ENCODE peak calls at places on chromosomes 4 and X, in four cellular contexts. G is dorsolateral prefrontal cortex, I is HCT116, U is IMR-90. W is an unnamed sample.

GRCh38 chr4:141885112-141885511 is 248.7 kb downstream of the IL15 start:
- DNase-seq in G (no peak), I (no peak), U (no peak), W (no peak)

GRCh38 chr4:70313736-70314135 is 21.0 kb upstream of the CABS1 start:
- DNase-seq in U (no peak), G (no peak), I (no peak), W (peak)

GRCh38 chr4:7784131-7784870 is 155.4 kb downstream of the AFAP1 start:
- DNase-seq in U (no peak), I (no peak), G (no peak), W (no peak)

GRCh38 chr4:17667253-17667652 is 52.8 kb downstream of the MED28 start:
- DNase-seq in G (no peak), I (no peak), U (no peak), W (no peak)

GRCh38 chr4:119029847-119030535 is 105.6 kb upstream of the MYOZ2 start:
- DNase-seq in G (no peak), U (no peak), I (no peak), W (no peak)

GRCh38 chrX:7115557-7115956 is 32.0 kb upstream of the STS start:
- DNase-seq in U (no peak), I (no peak), G (no peak), W (no peak)

GRCh38 chr4:143882892-143883291 is 22.5 kb downstream of the GYPE start:
- DNase-seq in G (no peak), U (no peak), I (no peak), W (no peak)

GRCh38 chr4:153347117-153347516 is 2.6 kb downstream of the MND1 start:
- DNase-seq in I (no peak), G (no peak), U (no peak), W (no peak)

GRCh38 chrX:15474058-15474457 is 19.1 kb downstream of the PIR start:
- DNase-seq in U (no peak), I (no peak), G (no peak), W (no peak)

GRCh38 chr4:24704152-24704551 is 91.2 kb upstream of the SOD3 start:
- DNase-seq in U (no peak), G (no peak), I (no peak), W (no peak)

GRCh38 chr4:140071806-140072205 is 82.2 kb downstream of the MAML3 start:
- DNase-seq in G (no peak), U (peak), I (no peak), W (no peak)

GRCh38 chr4:135354876-135355275 is 1153.3 kb upstream of the PABPC4L start:
- DNase-seq in G (no peak), I (no peak), U (peak), W (no peak)

GRCh38 chr4:74292111-74292870 is 16.0 kb upstream of the EPGN start:
- DNase-seq in G (no peak), I (no peak), U (peak), W (no peak)

GRCh38 chr4:111678466-111678865 is 466.8 kb upstream of the FAM241A start:
- DNase-seq in G (no peak), I (no peak), U (peak), W (no peak)

GRCh38 chrX:44651347-44651746 is 108.7 kb upstream of the FUNDC1 start:
- DNase-seq in G (no peak), I (peak), U (no peak), W (peak)

GRCh38 chr4:123093247-123093646 is 170.8 kb upstream of the NUDT6 start:
- DNase-seq in I (no peak), G (no peak), U (no peak), W (no peak)

GRCh38 chrX:14712096-14712495 is 160.8 kb downstream of the FANCB start:
- DNase-seq in U (no peak), I (no peak), G (no peak), W (no peak)

GRCh38 chrX:120549483-120550452 is 11.0 kb downstream of the CUL4B start:
- DNase-seq in G (no peak), U (peak), I (peak), W (no peak)

GRCh38 chrX:135520022-135520552 is 373 bp upstream of the INTS6L start:
- DNase-seq in U (peak), I (no peak), G (no peak), W (no peak)

GRCh38 chr4:3813151-3813905 is 47.1 kb downstream of the ADRA2C start:
- DNase-seq in G (no peak), I (no peak), U (no peak), W (no peak)

GRCh38 chrX:118519411-118520205 is 24.0 kb downstream of the DOCK11 start:
- DNase-seq in I (no peak), U (peak), G (no peak), W (no peak)

GRCh38 chrX:11100281-11101035 is 10.7 kb upstream of the HCCS start:
- DNase-seq in I (no peak), U (peak), G (no peak), W (peak)

GRCh38 chr4:38013461-38014366 is 53.5 kb downstream of the PTTG2 start:
- DNase-seq in G (no peak), I (peak), U (peak), W (no peak)

GRCh38 chrX:12352922-12353321 is 214.6 kb downstream of the FRMPD4 start:
- DNase-seq in I (no peak), G (no peak), U (no peak), W (no peak)

GRCh38 chr4:25252230-25253071 is 18.6 kb downstream of the PI4K2B start:
- DNase-seq in U (no peak), G (no peak), I (no peak), W (no peak)

GRCh38 chrX:154437398-154437752 is 421 bp downstream of the GDI1 start:
- DNase-seq in I (no peak), G (no peak), U (no peak), W (no peak)

GRCh38 chrX:23981711-23982110 is 45.3 kb downstream of the KLHL15 start:
- DNase-seq in U (no peak), G (no peak), I (no peak), W (peak)

GRCh38 chr4:142354794-142355416 is 491.2 kb downstream of the INPP4B start:
- DNase-seq in U (no peak), I (no peak), G (no peak), W (no peak)

GRCh38 chr4:3636628-3637320 is 104.6 kb upstream of the LRPAP1 start:
- DNase-seq in I (no peak), U (no peak), G (no peak), W (no peak)

GRCh38 chrX:70466968-70467367 is 22.3 kb downstream of the DLG3 start:
- DNase-seq in I (no peak), U (no peak), G (no peak), W (no peak)

GRCh38 chr4:27040351-27040750 is 179.7 kb downstream of the STIM2 start:
- DNase-seq in U (no peak), G (no peak), I (no peak), W (no peak)

GRCh38 chrX:145405012-145405411 is 157.7 kb downstream of the SPANXN1 start:
- DNase-seq in G (no peak), I (peak), U (peak), W (no peak)

GRCh38 chr4:30716158-30716557 is 4.0 kb upstream of the PCDH7 start:
- DNase-seq in G (no peak), I (peak), U (peak), W (no peak)

GRCh38 chr4:103292959-103293358 is 94.8 kb upstream of the CENPE start:
- DNase-seq in U (no peak), I (no peak), G (no peak), W (no peak)

GRCh38 chr4:169724251-169724650 is 33.5 kb downstream of the HPF1 start:
- DNase-seq in G (no peak), U (peak), I (no peak), W (peak)

GRCh38 chrX:139287155-139287924 is 243.2 kb upstream of the F9 start:
- DNase-seq in U (no peak), I (no peak), G (no peak), W (no peak)

GRCh38 chrX:47380268-47380667 is 9.9 kb downstream of the ZNF157 start:
- DNase-seq in I (no peak), U (no peak), G (no peak), W (no peak)

GRCh38 chr4:153074501-153075255 is 129.6 kb upstream of the TRIM2 start:
- DNase-seq in U (no peak), G (no peak), I (no peak), W (no peak)

GRCh38 chr4:26397086-26397485 is 76.3 kb downstream of the RBPJ start:
- DNase-seq in I (no peak), U (no peak), G (no peak), W (no peak)

DNA sequence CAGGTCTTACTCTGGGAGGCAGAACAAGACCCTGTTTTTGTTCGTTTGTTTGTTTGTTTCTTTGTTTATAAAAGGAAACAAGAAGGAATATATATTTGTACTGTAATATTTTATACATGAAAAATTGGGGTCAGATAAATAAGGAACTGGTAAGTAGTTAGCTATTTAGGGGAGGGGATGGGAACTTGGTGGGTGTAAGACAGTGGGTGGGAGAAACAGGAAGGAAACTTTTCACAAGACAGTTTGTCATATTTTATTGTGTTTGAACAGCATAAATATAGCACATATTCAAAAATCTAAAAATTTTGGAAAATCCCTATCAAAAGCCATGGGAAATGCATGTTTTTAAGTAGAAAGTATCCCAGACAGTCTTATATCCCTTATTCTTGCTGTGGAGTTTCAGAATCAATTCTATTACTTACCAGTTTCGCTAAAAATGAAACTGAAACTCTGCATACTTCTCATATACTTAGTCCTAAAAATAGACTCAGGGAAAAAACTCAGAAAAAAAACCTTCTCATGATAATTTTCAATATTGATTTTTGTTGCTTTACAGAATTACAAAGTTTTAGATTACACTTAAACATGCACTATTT is 22.3 kb upstream of the RASGEF1B start:
- DNase-seq in I (no peak), G (no peak), U (no peak), W (no peak)
- H3K4me3 ChIP-seq in I (no peak), G (no peak), U (no peak), W (no peak)

DNA sequence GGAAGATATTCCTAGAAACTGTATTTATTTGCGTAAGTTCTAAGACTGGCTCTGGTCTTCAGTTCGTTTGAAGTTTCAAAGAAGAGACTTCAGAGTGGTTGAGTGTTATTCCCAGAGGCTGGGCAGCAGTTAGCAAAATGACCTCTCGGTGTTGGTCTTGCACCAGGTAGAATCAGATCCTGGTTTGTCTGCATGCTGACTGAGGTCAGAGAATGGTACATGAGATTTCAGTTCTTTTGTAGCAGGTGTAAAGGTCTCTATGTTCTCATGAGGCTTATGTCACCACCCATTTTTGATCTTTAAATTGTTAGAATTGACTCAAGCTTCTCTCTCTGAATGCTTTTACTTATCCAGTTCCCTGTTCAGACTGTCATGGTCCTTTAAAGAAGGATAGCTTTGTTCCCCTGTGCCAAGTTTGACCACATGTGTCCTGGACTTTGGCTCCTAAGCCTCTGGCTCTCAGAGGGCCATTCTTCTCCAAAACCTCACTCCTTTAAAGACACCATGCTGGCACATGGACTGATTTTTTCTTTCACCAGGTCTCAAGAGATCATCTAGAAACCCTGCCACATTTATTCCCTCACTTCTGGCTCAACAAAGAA is 355.8 kb upstream of the BOD1L1 start:
- DNase-seq in I (no peak), U (no peak), G (no peak), W (no peak)
- H3K4me3 ChIP-seq in I (no peak), U (no peak), G (no peak), W (no peak)

GRCh38 chrX:9352243-9352642 is 112.6 kb upstream of the TBL1X start:
- DNase-seq in G (no peak), I (no peak), U (no peak), W (no peak)
- H3K4me3 ChIP-seq in G (no peak), I (no peak), U (no peak), W (no peak)

GRCh38 chrX:67723580-67724351 is 179.9 kb downstream of the AR start:
- DNase-seq in G (no peak), U (no peak), I (no peak), W (no peak)
- H3K4me3 ChIP-seq in G (no peak), U (no peak), I (no peak), W (no peak)

DNA sequence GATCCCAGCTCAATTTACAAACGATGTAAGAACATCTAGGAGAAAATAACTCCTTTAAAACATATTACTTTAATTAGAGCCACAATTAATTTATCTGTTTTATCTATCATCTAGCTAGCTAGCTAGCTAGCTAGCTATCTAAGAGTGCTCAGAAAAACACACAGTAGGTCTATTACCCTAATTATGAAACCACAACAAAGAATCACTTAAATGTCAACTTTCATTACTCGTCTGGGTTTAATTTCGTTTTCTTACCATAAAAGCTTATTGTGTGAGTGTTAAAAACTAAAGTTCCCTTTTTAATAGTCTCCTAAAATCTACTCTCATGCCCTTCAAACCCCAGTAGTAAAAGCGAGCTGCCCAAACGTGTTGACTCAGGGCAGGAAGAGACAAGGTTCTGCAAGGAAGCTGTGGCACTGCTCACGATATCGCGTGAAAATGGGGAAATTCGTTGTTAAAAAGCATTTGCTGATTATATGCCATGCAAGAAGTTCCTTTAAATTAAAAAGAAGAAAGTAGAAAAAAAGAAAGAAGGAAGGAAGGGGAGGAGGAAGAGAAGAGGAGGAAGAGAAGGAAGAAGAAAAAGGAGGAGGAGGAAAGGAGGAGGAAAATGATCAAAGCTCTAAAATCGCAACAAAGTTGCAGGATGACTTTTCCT is 617 bp downstream of the MBNL3 start:
- DNase-seq in I (no peak), G (no peak), U (peak), W (no peak)
- H3K4me3 ChIP-seq in I (no peak), G (peak), U (peak), W (peak)

DNA sequence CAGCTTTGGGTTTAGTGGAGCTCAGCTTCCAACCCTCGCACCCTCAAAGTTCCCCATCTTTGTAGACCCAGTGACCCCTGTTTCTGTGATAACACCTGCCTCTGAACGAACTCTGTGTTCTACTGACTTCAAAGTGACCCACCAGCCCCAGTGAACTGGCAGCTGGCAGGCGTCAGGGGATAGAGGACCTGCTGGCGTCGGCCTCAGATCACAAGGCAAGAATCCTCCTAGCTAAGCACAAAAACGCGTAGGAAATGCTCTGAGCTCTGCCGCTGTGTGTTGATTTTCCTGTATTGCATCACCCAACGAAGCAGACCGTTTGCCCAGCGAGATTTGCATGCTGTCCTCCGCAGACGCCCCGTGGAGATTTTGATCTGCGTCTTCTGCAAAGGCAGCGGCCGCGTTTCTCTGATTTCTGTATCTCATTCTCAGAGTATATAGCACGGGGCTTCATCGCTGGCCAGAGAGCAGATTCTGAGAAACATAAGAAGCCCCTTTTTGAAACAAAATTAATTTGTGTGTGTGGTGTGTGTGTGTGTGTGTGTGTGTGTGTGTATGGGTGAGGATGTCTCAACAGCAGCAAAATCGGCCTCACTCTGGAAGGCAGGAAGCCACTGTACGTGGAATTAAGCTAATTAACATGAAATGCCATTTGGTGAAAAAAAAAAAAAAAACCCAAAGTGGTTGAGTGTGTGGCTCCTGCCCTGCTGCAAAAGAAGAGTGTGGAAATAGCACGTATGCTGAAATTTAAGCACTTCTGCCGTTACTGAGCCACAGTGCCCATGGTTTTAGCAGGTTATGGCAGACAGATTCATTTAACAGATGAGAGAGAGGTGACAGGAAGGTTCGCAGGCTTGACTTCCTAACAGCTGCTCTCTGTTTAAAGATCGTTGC is 29.2 kb upstream of the ASMTL start:
- DNase-seq in G (peak), U (peak), I (peak), W (peak)
- H3K4me3 ChIP-seq in G (no peak), U (no peak), I (peak), W (peak)

DNA sequence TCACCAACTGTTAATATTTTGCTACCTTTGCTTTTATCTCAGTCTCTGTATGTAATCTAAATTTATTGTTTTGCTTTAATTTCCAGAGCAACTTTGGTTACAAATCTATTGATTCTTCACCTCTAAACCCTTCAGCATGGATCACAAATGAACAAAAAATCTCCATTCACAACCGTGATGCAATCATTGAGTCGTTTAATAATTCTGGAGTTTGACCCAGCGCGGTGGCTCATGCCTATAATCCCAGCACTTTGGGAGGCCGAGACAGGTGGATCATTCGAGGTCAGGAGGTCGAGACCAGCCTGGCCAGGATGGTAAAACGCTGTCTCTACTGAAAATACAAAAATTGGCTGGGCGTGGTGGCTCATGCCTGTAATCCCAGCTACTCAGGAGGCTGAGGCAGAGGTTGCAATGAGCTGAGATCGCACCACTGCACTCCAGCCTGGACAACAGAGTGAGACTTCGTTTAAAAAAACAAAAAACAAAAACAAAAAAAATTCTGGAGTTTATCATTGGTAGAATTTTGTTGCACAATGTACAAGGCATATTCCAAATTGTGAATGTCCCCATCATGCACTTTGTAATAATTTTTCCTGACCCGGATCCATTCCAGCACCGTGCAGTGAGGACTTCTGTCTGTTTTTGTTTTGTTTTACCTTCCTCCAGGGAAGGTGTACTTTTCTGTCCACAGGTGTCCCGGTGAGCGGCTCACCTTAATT is 2.3 kb upstream of the IDUA start:
- DNase-seq in U (no peak), I (no peak), G (no peak), W (no peak)
- H3K4me3 ChIP-seq in U (peak), I (peak), G (peak), W (no peak)

GRCh38 chrX:137428777-137429564 is 137.0 kb upstream of the ZIC3 start:
- DNase-seq in G (no peak), I (no peak), U (no peak), W (no peak)

GRCh38 chrX:137427061-137427778 is 138.7 kb upstream of the ZIC3 start:
- DNase-seq in I (no peak), G (no peak), U (no peak), W (no peak)

GRCh38 chrX:137428251-137428661 is 137.7 kb upstream of the ZIC3 start:
- DNase-seq in U (no peak), G (no peak), I (no peak), W (no peak)

GRCh38 chrX:137425273-137425902 is 140.5 kb upstream of the ZIC3 start:
- DNase-seq in U (no peak), G (no peak), I (no peak), W (no peak)

DNA sequence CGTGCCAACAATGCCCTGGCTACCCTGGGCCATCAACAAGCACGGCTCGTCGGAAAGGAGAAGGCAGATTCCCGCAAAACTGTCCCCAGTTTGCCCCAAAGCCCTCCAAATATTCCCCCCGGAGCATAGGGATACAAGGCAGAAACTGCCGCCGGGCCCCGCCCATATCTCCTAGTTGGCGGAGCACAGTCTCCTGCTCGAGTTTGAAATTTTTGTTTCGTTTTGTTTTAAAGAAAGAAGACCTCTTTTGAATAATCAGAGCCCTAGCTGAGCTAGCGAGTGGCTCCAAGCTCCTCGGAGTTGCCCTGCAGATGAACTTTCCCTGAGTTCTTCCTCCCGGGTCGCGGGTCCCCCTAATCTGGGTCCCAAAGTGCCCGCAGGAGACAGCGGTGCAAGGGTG is 138.1 kb upstream of the ZIC3 start:
- DNase-seq in I (no peak), G (no peak), U (no peak), W (no peak)
- H3K4me3 ChIP-seq in I (no peak), G (peak), U (peak), W (peak)

W was measured in NT2/D1.